ENCODE peak calls at places on chromosomes 2 and 18, in eight cellular contexts. One of them, this sample, is unnamed.
A peak's percentile ranks its signal among the peaks of the same experiment; 100 is the strongest.

GRCh38 chr2:26849056-26850001 is 1.4 kb downstream of the DPYSL5 start:
- DNase-seq in activated naive CD8-positive, alpha-beta T cell treated with anti-CD3 and anti-CD28 coated beads, Interleukin-2, amount 50 U/mL, for 16 hours: no peak
- DNase-seq in GM04504: no peak
- DNase-seq in naive thymus-derived CD8-positive, alpha-beta T cell: peak; percentile 21
- DNase-seq in effector memory CD4-positive, alpha-beta T cell: no peak
- DNase-seq in T follicular helper cell: no peak
- DNase-seq in PC-9: no peak
- DNase-seq in foreskin keratinocyte: no peak
- DNase-seq in this sample: no peak

GRCh38 chr2:19664651-19665050 is 237.1 kb downstream of the TTC32 start:
- DNase-seq in foreskin keratinocyte: no peak
- DNase-seq in PC-9: no peak
- DNase-seq in GM04504: no peak
- DNase-seq in T follicular helper cell: no peak
- DNase-seq in naive thymus-derived CD8-positive, alpha-beta T cell: no peak
- DNase-seq in effector memory CD4-positive, alpha-beta T cell: no peak
- DNase-seq in activated naive CD8-positive, alpha-beta T cell treated with anti-CD3 and anti-CD28 coated beads, Interleukin-2, amount 50 U/mL, for 16 hours: no peak
- DNase-seq in this sample: no peak

GRCh38 chr2:222398446-222398885 is 25.9 kb upstream of the SGPP2 start:
- DNase-seq in PC-9: no peak
- DNase-seq in effector memory CD4-positive, alpha-beta T cell: no peak
- DNase-seq in foreskin keratinocyte: no peak
- DNase-seq in GM04504: no peak
- DNase-seq in naive thymus-derived CD8-positive, alpha-beta T cell: no peak
- DNase-seq in T follicular helper cell: no peak
- DNase-seq in activated naive CD8-positive, alpha-beta T cell treated with anti-CD3 and anti-CD28 coated beads, Interleukin-2, amount 50 U/mL, for 16 hours: no peak
- DNase-seq in this sample: no peak

GRCh38 chr2:216636570-216637450 is 3.6 kb downstream of the IGFBP2 start:
- DNase-seq in T follicular helper cell: no peak
- DNase-seq in GM04504: no peak
- DNase-seq in activated naive CD8-positive, alpha-beta T cell treated with anti-CD3 and anti-CD28 coated beads, Interleukin-2, amount 50 U/mL, for 16 hours: no peak
- DNase-seq in effector memory CD4-positive, alpha-beta T cell: no peak
- DNase-seq in naive thymus-derived CD8-positive, alpha-beta T cell: no peak
- DNase-seq in PC-9: peak; percentile 60
- DNase-seq in foreskin keratinocyte: peak; percentile 47
- DNase-seq in this sample: no peak

GRCh38 chr2:144042751-144043150 is 477.2 kb downstream of the ZEB2 start:
- DNase-seq in foreskin keratinocyte: no peak
- DNase-seq in PC-9: no peak
- DNase-seq in naive thymus-derived CD8-positive, alpha-beta T cell: no peak
- DNase-seq in GM04504: no peak
- DNase-seq in T follicular helper cell: no peak
- DNase-seq in effector memory CD4-positive, alpha-beta T cell: no peak
- DNase-seq in activated naive CD8-positive, alpha-beta T cell treated with anti-CD3 and anti-CD28 coated beads, Interleukin-2, amount 50 U/mL, for 16 hours: no peak
- DNase-seq in this sample: no peak

GRCh38 chr2:85066006-85066405 is 67.2 kb upstream of the TCF7L1 start:
- DNase-seq in foreskin keratinocyte: no peak
- DNase-seq in effector memory CD4-positive, alpha-beta T cell: no peak
- DNase-seq in naive thymus-derived CD8-positive, alpha-beta T cell: no peak
- DNase-seq in GM04504: no peak
- DNase-seq in T follicular helper cell: no peak
- DNase-seq in PC-9: no peak
- DNase-seq in activated naive CD8-positive, alpha-beta T cell treated with anti-CD3 and anti-CD28 coated beads, Interleukin-2, amount 50 U/mL, for 16 hours: no peak
- DNase-seq in this sample: no peak

GRCh38 chr2:231617059-231617926 is 24.6 kb downstream of the TEX44 start:
- DNase-seq in T follicular helper cell: no peak
- DNase-seq in activated naive CD8-positive, alpha-beta T cell treated with anti-CD3 and anti-CD28 coated beads, Interleukin-2, amount 50 U/mL, for 16 hours: no peak
- DNase-seq in effector memory CD4-positive, alpha-beta T cell: no peak
- DNase-seq in foreskin keratinocyte: no peak
- DNase-seq in GM04504: no peak
- DNase-seq in PC-9: no peak
- DNase-seq in naive thymus-derived CD8-positive, alpha-beta T cell: no peak
- DNase-seq in this sample: no peak

GRCh38 chr18:49874238-49874637 is 60.9 kb upstream of the ACAA2 start:
- DNase-seq in GM04504: no peak
- DNase-seq in PC-9: no peak
- DNase-seq in effector memory CD4-positive, alpha-beta T cell: no peak
- DNase-seq in naive thymus-derived CD8-positive, alpha-beta T cell: no peak
- DNase-seq in T follicular helper cell: no peak
- DNase-seq in foreskin keratinocyte: peak; percentile 60
- DNase-seq in activated naive CD8-positive, alpha-beta T cell treated with anti-CD3 and anti-CD28 coated beads, Interleukin-2, amount 50 U/mL, for 16 hours: no peak
- DNase-seq in this sample: no peak

GRCh38 chr2:208254871-208255556 is at the start of gene IDH1:
- DNase-seq in T follicular helper cell: peak; percentile 91
- DNase-seq in naive thymus-derived CD8-positive, alpha-beta T cell: peak; percentile 87
- DNase-seq in GM04504: peak; percentile 87
- DNase-seq in activated naive CD8-positive, alpha-beta T cell treated with anti-CD3 and anti-CD28 coated beads, Interleukin-2, amount 50 U/mL, for 16 hours: peak; percentile 88
- DNase-seq in foreskin keratinocyte: peak; percentile 76
- DNase-seq in effector memory CD4-positive, alpha-beta T cell: peak; percentile 88
- DNase-seq in PC-9: peak; percentile 96
- DNase-seq in this sample: peak; percentile 98

GRCh38 chr18:44979813-44980212 is 299.1 kb downstream of the SETBP1 start:
- DNase-seq in naive thymus-derived CD8-positive, alpha-beta T cell: no peak
- DNase-seq in PC-9: no peak
- DNase-seq in foreskin keratinocyte: no peak
- DNase-seq in GM04504: no peak
- DNase-seq in effector memory CD4-positive, alpha-beta T cell: no peak
- DNase-seq in T follicular helper cell: no peak
- DNase-seq in activated naive CD8-positive, alpha-beta T cell treated with anti-CD3 and anti-CD28 coated beads, Interleukin-2, amount 50 U/mL, for 16 hours: no peak
- DNase-seq in this sample: no peak

GRCh38 chr2:111686994-111687393 is 197.0 kb downstream of the ANAPC1 start:
- DNase-seq in foreskin keratinocyte: no peak
- DNase-seq in GM04504: no peak
- DNase-seq in T follicular helper cell: no peak
- DNase-seq in effector memory CD4-positive, alpha-beta T cell: no peak
- DNase-seq in activated naive CD8-positive, alpha-beta T cell treated with anti-CD3 and anti-CD28 coated beads, Interleukin-2, amount 50 U/mL, for 16 hours: no peak
- DNase-seq in naive thymus-derived CD8-positive, alpha-beta T cell: no peak
- DNase-seq in PC-9: no peak
- DNase-seq in this sample: no peak

GRCh38 chr2:3073196-3073595 is 304.4 kb downstream of the EIPR1 start:
- DNase-seq in T follicular helper cell: no peak
- DNase-seq in GM04504: no peak
- DNase-seq in activated naive CD8-positive, alpha-beta T cell treated with anti-CD3 and anti-CD28 coated beads, Interleukin-2, amount 50 U/mL, for 16 hours: no peak
- DNase-seq in naive thymus-derived CD8-positive, alpha-beta T cell: no peak
- DNase-seq in effector memory CD4-positive, alpha-beta T cell: no peak
- DNase-seq in PC-9: no peak
- DNase-seq in foreskin keratinocyte: no peak
- DNase-seq in this sample: no peak

GRCh38 chr18:48719988-48720654 is 181.3 kb downstream of the CTIF start:
- DNase-seq in T follicular helper cell: no peak
- DNase-seq in foreskin keratinocyte: no peak
- DNase-seq in activated naive CD8-positive, alpha-beta T cell treated with anti-CD3 and anti-CD28 coated beads, Interleukin-2, amount 50 U/mL, for 16 hours: no peak
- DNase-seq in GM04504: no peak
- DNase-seq in effector memory CD4-positive, alpha-beta T cell: no peak
- DNase-seq in PC-9: no peak
- DNase-seq in naive thymus-derived CD8-positive, alpha-beta T cell: no peak
- DNase-seq in this sample: no peak

GRCh38 chr18:13235981-13236380 is 17.4 kb downstream of the LDLRAD4 start:
- DNase-seq in foreskin keratinocyte: no peak
- DNase-seq in effector memory CD4-positive, alpha-beta T cell: no peak
- DNase-seq in GM04504: no peak
- DNase-seq in activated naive CD8-positive, alpha-beta T cell treated with anti-CD3 and anti-CD28 coated beads, Interleukin-2, amount 50 U/mL, for 16 hours: no peak
- DNase-seq in naive thymus-derived CD8-positive, alpha-beta T cell: no peak
- DNase-seq in T follicular helper cell: no peak
- DNase-seq in PC-9: no peak
- DNase-seq in this sample: peak; percentile 85

GRCh38 chr2:1686784-1687105 is 57.6 kb downstream of the PXDN start:
- DNase-seq in effector memory CD4-positive, alpha-beta T cell: no peak
- DNase-seq in GM04504: no peak
- DNase-seq in foreskin keratinocyte: no peak
- DNase-seq in PC-9: no peak
- DNase-seq in naive thymus-derived CD8-positive, alpha-beta T cell: no peak
- DNase-seq in activated naive CD8-positive, alpha-beta T cell treated with anti-CD3 and anti-CD28 coated beads, Interleukin-2, amount 50 U/mL, for 16 hours: no peak
- DNase-seq in T follicular helper cell: no peak
- DNase-seq in this sample: no peak

GRCh38 chr2:204228169-204228940 is 291.8 kb downstream of the ICOS start:
- DNase-seq in T follicular helper cell: no peak
- DNase-seq in PC-9: no peak
- DNase-seq in activated naive CD8-positive, alpha-beta T cell treated with anti-CD3 and anti-CD28 coated beads, Interleukin-2, amount 50 U/mL, for 16 hours: no peak
- DNase-seq in effector memory CD4-positive, alpha-beta T cell: no peak
- DNase-seq in naive thymus-derived CD8-positive, alpha-beta T cell: no peak
- DNase-seq in GM04504: no peak
- DNase-seq in foreskin keratinocyte: no peak
- DNase-seq in this sample: no peak

GRCh38 chr2:6667326-6667725 is 198.4 kb downstream of the CMPK2 start:
- DNase-seq in activated naive CD8-positive, alpha-beta T cell treated with anti-CD3 and anti-CD28 coated beads, Interleukin-2, amount 50 U/mL, for 16 hours: no peak
- DNase-seq in T follicular helper cell: no peak
- DNase-seq in PC-9: no peak
- DNase-seq in effector memory CD4-positive, alpha-beta T cell: no peak
- DNase-seq in foreskin keratinocyte: no peak
- DNase-seq in naive thymus-derived CD8-positive, alpha-beta T cell: no peak
- DNase-seq in GM04504: no peak
- DNase-seq in this sample: no peak

GRCh38 chr18:67519582-67519981 is 3.1 kb upstream of the DSEL start:
- DNase-seq in T follicular helper cell: no peak
- DNase-seq in activated naive CD8-positive, alpha-beta T cell treated with anti-CD3 and anti-CD28 coated beads, Interleukin-2, amount 50 U/mL, for 16 hours: no peak
- DNase-seq in foreskin keratinocyte: no peak
- DNase-seq in GM04504: peak; percentile 64
- DNase-seq in effector memory CD4-positive, alpha-beta T cell: no peak
- DNase-seq in PC-9: no peak
- DNase-seq in naive thymus-derived CD8-positive, alpha-beta T cell: no peak
- DNase-seq in this sample: no peak

GRCh38 chr2:26382534-26382933 is 19.2 kb upstream of the DRC1 start:
- DNase-seq in GM04504: no peak
- DNase-seq in effector memory CD4-positive, alpha-beta T cell: no peak
- DNase-seq in PC-9: no peak
- DNase-seq in naive thymus-derived CD8-positive, alpha-beta T cell: no peak
- DNase-seq in activated naive CD8-positive, alpha-beta T cell treated with anti-CD3 and anti-CD28 coated beads, Interleukin-2, amount 50 U/mL, for 16 hours: no peak
- DNase-seq in T follicular helper cell: no peak
- DNase-seq in foreskin keratinocyte: no peak
- DNase-seq in this sample: no peak

GRCh38 chr2:28663359-28663758 is 88.3 kb upstream of the PPP1CB start:
- DNase-seq in PC-9: no peak
- DNase-seq in naive thymus-derived CD8-positive, alpha-beta T cell: no peak
- DNase-seq in T follicular helper cell: no peak
- DNase-seq in foreskin keratinocyte: no peak
- DNase-seq in activated naive CD8-positive, alpha-beta T cell treated with anti-CD3 and anti-CD28 coated beads, Interleukin-2, amount 50 U/mL, for 16 hours: no peak
- DNase-seq in effector memory CD4-positive, alpha-beta T cell: no peak
- DNase-seq in GM04504: no peak
- DNase-seq in this sample: no peak

GRCh38 chr2:200156140-200156858 is 150.2 kb upstream of the SPATS2L start:
- DNase-seq in PC-9: peak; percentile 26
- DNase-seq in activated naive CD8-positive, alpha-beta T cell treated with anti-CD3 and anti-CD28 coated beads, Interleukin-2, amount 50 U/mL, for 16 hours: no peak
- DNase-seq in naive thymus-derived CD8-positive, alpha-beta T cell: no peak
- DNase-seq in GM04504: peak; percentile 72
- DNase-seq in T follicular helper cell: no peak
- DNase-seq in effector memory CD4-positive, alpha-beta T cell: no peak
- DNase-seq in foreskin keratinocyte: peak; percentile 59
- DNase-seq in this sample: no peak

GRCh38 chr2:108923019-108923700 is 65.9 kb downstream of the EDAR start:
- DNase-seq in PC-9: peak; percentile 73
- DNase-seq in GM04504: no peak
- DNase-seq in effector memory CD4-positive, alpha-beta T cell: no peak
- DNase-seq in T follicular helper cell: no peak
- DNase-seq in naive thymus-derived CD8-positive, alpha-beta T cell: no peak
- DNase-seq in foreskin keratinocyte: peak; percentile 89
- DNase-seq in activated naive CD8-positive, alpha-beta T cell treated with anti-CD3 and anti-CD28 coated beads, Interleukin-2, amount 50 U/mL, for 16 hours: no peak
- DNase-seq in this sample: no peak